ENCODE peak calls at places on chromosomes 4 and X, in six cellular contexts. One of them, this sample, is unnamed.

GRCh38 chrX:107599371-107599970 is 28.8 kb upstream of the PRPS1 start:
- DNase-seq in ACHN: no peak
- DNase-seq in stimulated activated CD8-positive, alpha-beta memory T cell treated with anti-CD3 and anti-CD28 coated beads, Interleukin-15, amount 100 ng/mL, for 4 hours: no peak
- DNase-seq in bronchial epithelial cell: no peak
- DNase-seq in AG09309: no peak
- DNase-seq in cardiac muscle cell: no peak
- DNase-seq in this sample: peak

GRCh38 chr4:90852232-90852631 is 725.0 kb downstream of the CCSER1 start:
- DNase-seq in ACHN: no peak
- DNase-seq in AG09309: no peak
- DNase-seq in cardiac muscle cell: no peak
- DNase-seq in bronchial epithelial cell: no peak
- DNase-seq in stimulated activated CD8-positive, alpha-beta memory T cell treated with anti-CD3 and anti-CD28 coated beads, Interleukin-15, amount 100 ng/mL, for 4 hours: no peak
- DNase-seq in this sample: peak

GRCh38 chr4:184143770-184144564 is 73.7 kb downstream of the ENPP6 start:
- DNase-seq in ACHN: no peak
- DNase-seq in stimulated activated CD8-positive, alpha-beta memory T cell treated with anti-CD3 and anti-CD28 coated beads, Interleukin-15, amount 100 ng/mL, for 4 hours: no peak
- DNase-seq in cardiac muscle cell: no peak
- DNase-seq in AG09309: no peak
- DNase-seq in bronchial epithelial cell: no peak
- DNase-seq in this sample: no peak

GRCh38 chr4:7876096-7876993 is 63.3 kb downstream of the AFAP1 start:
- DNase-seq in ACHN: no peak
- DNase-seq in stimulated activated CD8-positive, alpha-beta memory T cell treated with anti-CD3 and anti-CD28 coated beads, Interleukin-15, amount 100 ng/mL, for 4 hours: peak
- DNase-seq in AG09309: no peak
- DNase-seq in bronchial epithelial cell: no peak
- DNase-seq in cardiac muscle cell: peak
- DNase-seq in this sample: no peak

GRCh38 chrX:15160558-15160957 is 109.3 kb downstream of the ASB9 start:
- DNase-seq in ACHN: no peak
- DNase-seq in cardiac muscle cell: no peak
- DNase-seq in bronchial epithelial cell: no peak
- DNase-seq in stimulated activated CD8-positive, alpha-beta memory T cell treated with anti-CD3 and anti-CD28 coated beads, Interleukin-15, amount 100 ng/mL, for 4 hours: no peak
- DNase-seq in AG09309: no peak
- DNase-seq in this sample: no peak

GRCh38 chr4:186772936-186773335 is 49.3 kb upstream of the FAT1 start:
- DNase-seq in AG09309: no peak
- DNase-seq in cardiac muscle cell: peak
- DNase-seq in stimulated activated CD8-positive, alpha-beta memory T cell treated with anti-CD3 and anti-CD28 coated beads, Interleukin-15, amount 100 ng/mL, for 4 hours: no peak
- DNase-seq in bronchial epithelial cell: peak
- DNase-seq in ACHN: no peak
- DNase-seq in this sample: no peak

GRCh38 chr4:54082168-54082567 is 17.8 kb upstream of the CHIC2 start:
- DNase-seq in cardiac muscle cell: peak
- DNase-seq in AG09309: peak
- DNase-seq in stimulated activated CD8-positive, alpha-beta memory T cell treated with anti-CD3 and anti-CD28 coated beads, Interleukin-15, amount 100 ng/mL, for 4 hours: no peak
- DNase-seq in ACHN: peak
- DNase-seq in bronchial epithelial cell: peak
- DNase-seq in this sample: no peak

GRCh38 chrX:18360867-18361266 is 6.4 kb upstream of the SCML2 start:
- DNase-seq in AG09309: no peak
- DNase-seq in ACHN: peak
- DNase-seq in stimulated activated CD8-positive, alpha-beta memory T cell treated with anti-CD3 and anti-CD28 coated beads, Interleukin-15, amount 100 ng/mL, for 4 hours: no peak
- DNase-seq in cardiac muscle cell: no peak
- DNase-seq in bronchial epithelial cell: no peak
- DNase-seq in this sample: no peak

GRCh38 chr4:86822136-86822535 is 27.0 kb downstream of the SLC10A6 start:
- DNase-seq in cardiac muscle cell: no peak
- DNase-seq in AG09309: no peak
- DNase-seq in bronchial epithelial cell: peak
- DNase-seq in stimulated activated CD8-positive, alpha-beta memory T cell treated with anti-CD3 and anti-CD28 coated beads, Interleukin-15, amount 100 ng/mL, for 4 hours: no peak
- DNase-seq in ACHN: no peak
- DNase-seq in this sample: no peak

This sample was measured in pons.